ENCODE peak calls at places on chromosomes 1 and 21, in eight cellular contexts. F is mesendoderm, N is endothelial cell of umbilical vein, J is HCT116, V is colonic mucosa, Q is neural progenitor cell, Z is GM23248, H is GM12878. O is an unnamed sample.

GRCh38 chr1:115642168-115643072 is 650 bp downstream of the VANGL1 start:
- DNase-seq in J (no peak), F (peak), N (peak), Z (peak), Q (peak), H (peak), V (peak), O (no peak)

GRCh38 chr1:100009458-100009857 is 39.7 kb downstream of the SLC35A3 start:
- DNase-seq in N (no peak), H (no peak), Q (no peak), V (no peak), F (peak), Z (peak), J (no peak), O (no peak)

GRCh38 chr21:33948951-33949444 is 33.4 kb upstream of the ATP5PO start:
- DNase-seq in N (no peak), V (no peak), Q (no peak), H (no peak), Z (no peak), J (no peak), F (no peak), O (no peak)

GRCh38 chr1:55611123-55611522 is 396.0 kb upstream of the USP24 start:
- DNase-seq in Z (peak), F (no peak), H (no peak), J (no peak), Q (no peak), N (no peak), V (no peak), O (no peak)

GRCh38 chr1:25622526-25622925 is 5.9 kb downstream of the MAN1C1 start:
- DNase-seq in F (no peak), H (no peak), V (no peak), N (no peak), Z (no peak), J (no peak), Q (no peak), O (no peak)

GRCh38 chr1:144101397-144102050 is 129.7 kb upstream of the FAM72C start:
- DNase-seq in Z (peak), J (no peak), H (no peak), V (peak), N (peak), F (no peak), Q (no peak), O (no peak)

GRCh38 chr1:89725016-89725380 is 92.1 kb downstream of the LRRC8C start:
- DNase-seq in H (no peak), V (peak), Q (no peak), F (no peak), J (no peak), Z (peak), N (no peak), O (no peak)

GRCh38 chr1:202249846-202250245 is 56.2 kb downstream of the LGR6 start:
- DNase-seq in J (no peak), H (no peak), V (no peak), F (no peak), Z (peak), Q (no peak), N (no peak), O (no peak)

GRCh38 chr1:228074954-228075730 is 7.4 kb upstream of the ARF1 start:
- DNase-seq in Q (no peak), F (no peak), H (no peak), V (no peak), Z (no peak), N (no peak), J (no peak), O (no peak)

GRCh38 chr1:12095822-12096263 is 32.7 kb downstream of the TNFRSF8 start:
- DNase-seq in H (no peak), Z (peak), V (no peak), N (no peak), Q (no peak), J (no peak), F (peak), O (no peak)

GRCh38 chr1:40383095-40383487 is 9.6 kb downstream of the SMAP2 start:
- DNase-seq in Z (no peak), V (no peak), J (no peak), H (no peak), N (no peak), Q (peak), F (peak), O (no peak)

GRCh38 chr1:211339631-211340041 is 13.0 kb downstream of the TRAF5 start:
- DNase-seq in Z (no peak), J (no peak), V (peak), H (no peak), F (peak), Q (no peak), N (no peak), O (no peak)

GRCh38 chr1:41023279-41023990 is 1.9 kb upstream of the SLFNL1 start:
- DNase-seq in J (no peak), Z (peak), F (peak), V (no peak), H (no peak), Q (peak), N (no peak), O (no peak)

GRCh38 chr1:176379626-176380339 is 83.2 kb upstream of the PAPPA2 start:
- DNase-seq in Q (no peak), N (no peak), H (no peak), V (no peak), J (no peak), F (no peak), Z (peak), O (no peak)

GRCh38 chr1:81954388-81955023 is 153.8 kb downstream of the ADGRL2 start:
- DNase-seq in Q (no peak), J (no peak), Z (no peak), F (no peak), N (no peak), V (no peak), H (no peak), O (no peak)

GRCh38 chr1:11653616-11654570 is at the start of gene FBXO2:
- DNase-seq in Q (peak), J (peak), Z (peak), H (no peak), N (no peak), V (peak), F (peak), O (no peak)

GRCh38 chr1:5701642-5702041 is 290.6 kb downstream of the NPHP4 start:
- DNase-seq in N (no peak), F (no peak), J (no peak), Q (no peak), Z (no peak), V (no peak), H (no peak), O (no peak)

GRCh38 chr1:94550396-94550795 is 8.8 kb upstream of the F3 start:
- DNase-seq in F (no peak), N (no peak), V (no peak), Z (no peak), H (no peak), Q (no peak), J (no peak), O (no peak)

GRCh38 chr1:42962641-42963377 is 4.1 kb upstream of the SLC2A1 start:
- DNase-seq in J (no peak), N (no peak), Q (peak), F (peak), H (no peak), Z (peak), V (peak), O (no peak)

GRCh38 chr1:3213730-3214129 is 144.7 kb downstream of the PRDM16 start:
- DNase-seq in Q (no peak), H (no peak), F (no peak), Z (no peak), V (no peak), J (no peak), N (no peak), O (no peak)

GRCh38 chr1:171343727-171344472 is 29.9 kb downstream of the FMO4 start:
- DNase-seq in F (no peak), J (no peak), N (no peak), H (no peak), Q (no peak), Z (no peak), V (no peak), O (no peak)

GRCh38 chr1:27363766-27364695 is 2.7 kb downstream of the MAP3K6 start:
- DNase-seq in J (no peak), V (no peak), Q (peak), Z (no peak), F (no peak), N (no peak), H (no peak), O (no peak)
- H3K27ac ChIP-seq in J (peak), V (no peak), Q (no peak), Z (no peak), F (no peak), N (no peak), H (no peak), O (no peak)

GRCh38 chr1:19435851-19436465 is 49.4 kb downstream of the CAPZB start:
- DNase-seq in Z (peak), Q (no peak), N (peak), F (no peak), J (no peak), H (no peak), V (no peak), O (no peak)

GRCh38 chr1:19438552-19439196 is 46.7 kb downstream of the CAPZB start:
- DNase-seq in N (no peak), V (no peak), F (no peak), Z (peak), J (no peak), Q (no peak), H (no peak), O (no peak)

GRCh38 chr1:19437911-19438310 is 47.4 kb downstream of the CAPZB start:
- DNase-seq in Q (no peak), H (no peak), F (no peak), Z (no peak), J (no peak), N (peak), V (no peak), O (no peak)

GRCh38 chr1:19435181-19435580 is 50.2 kb downstream of the CAPZB start:
- DNase-seq in V (no peak), Q (no peak), H (no peak), Z (peak), J (no peak), N (peak), F (no peak), O (no peak)

DNA sequence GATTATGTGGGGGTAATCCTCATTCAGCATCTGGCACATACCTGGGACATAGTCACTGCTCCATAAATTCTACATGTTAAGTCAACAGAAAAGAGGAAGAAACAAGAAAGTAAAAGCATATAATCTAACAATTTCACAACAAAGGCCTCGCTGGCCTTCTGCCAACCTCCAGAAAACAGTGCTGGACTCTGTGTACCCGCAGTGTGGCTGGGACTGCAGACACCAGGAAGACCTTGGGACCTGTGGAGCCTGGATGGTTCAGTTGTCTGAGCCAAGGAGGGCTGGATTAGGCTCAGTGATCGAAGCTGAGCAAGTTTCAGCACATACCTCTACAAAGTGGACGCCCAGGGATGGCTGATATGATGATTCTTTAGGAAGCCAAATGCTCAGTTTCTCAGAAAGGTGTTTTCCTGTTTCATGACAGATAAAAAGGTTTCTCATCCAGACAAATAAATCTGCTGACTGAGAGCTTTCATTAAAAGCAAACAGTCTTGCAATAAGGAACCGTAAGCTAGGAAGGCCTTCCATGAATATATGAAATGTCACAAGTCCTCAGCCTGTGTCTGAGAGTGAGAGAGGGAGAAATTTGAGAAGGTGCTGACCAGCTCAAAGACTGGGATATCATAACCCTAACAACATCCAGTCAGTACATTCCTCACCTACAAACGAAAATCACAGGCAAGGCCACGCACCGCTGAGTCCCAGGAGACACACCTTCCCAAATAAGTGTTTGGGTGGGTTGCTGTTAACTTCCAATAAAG is 48.4 kb downstream of the CAPZB start:
- DNase-seq in V (peak), H (no peak), F (no peak), J (no peak), Q (no peak), N (peak), Z (peak), O (no peak)
- H3K9ac ChIP-seq in V (peak), H (no peak), F (no peak), J (no peak), Q (no peak), N (peak), Z (peak), O (no peak)

GRCh38 chr1:61081135-61081636 is 1.2 kb upstream of the NFIA start:
- DNase-seq in N (no peak), J (no peak), Q (no peak), Z (no peak), V (no peak), H (no peak), F (no peak), O (no peak)
- H3K27ac ChIP-seq in N (peak), J (peak), Q (no peak), Z (no peak), V (peak), H (no peak), F (no peak), O (peak)

DNA sequence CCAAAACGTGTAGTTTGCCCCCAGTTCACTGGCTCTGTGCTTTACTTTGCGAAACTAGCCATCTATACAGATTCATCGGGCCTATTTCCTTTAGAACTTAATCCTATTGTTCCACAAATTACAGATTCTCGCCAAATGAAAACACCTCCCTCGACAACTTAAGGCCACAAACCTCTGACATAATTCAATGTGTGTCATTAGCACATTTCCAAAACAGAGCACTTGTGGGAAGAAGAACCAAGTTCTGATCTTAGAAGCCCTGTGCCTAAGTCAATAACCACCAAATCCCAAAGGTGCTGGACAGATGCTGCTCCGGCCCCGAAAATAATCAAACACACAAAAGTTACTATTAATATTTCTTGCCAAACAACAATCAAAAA is 93.9 kb downstream of the SLC45A1 start:
- DNase-seq in Q (no peak), J (no peak), Z (no peak), F (no peak), H (no peak), N (peak), V (no peak), O (no peak)
- H3K9ac ChIP-seq in Q (no peak), J (no peak), Z (peak), F (no peak), H (no peak), N (peak), V (no peak), O (no peak)